ENCODE peak calls at places on chromosome 7, in four cellular contexts. W, A, D and X are unnamed samples.

GRCh38 chr7:1225462-1226154 is 7.1 kb upstream of the UNCX start:
- DNase-seq in A (no peak), D (no peak), W (no peak), X (peak; percentile 52)

GRCh38 chr7:56105508-56105907 is 768 bp downstream of the CHCHD2 start:
- DNase-seq in A (no peak), D (peak; percentile 57), W (no peak), X (no peak)

GRCh38 chr7:494906-495305 is 24.7 kb downstream of the PDGFA start:
- DNase-seq in W (no peak), D (peak; percentile 30), A (no peak), X (peak; percentile 26)

GRCh38 chr7:4683884-4684565 is 1.9 kb downstream of the FOXK1 start:
- DNase-seq in A (peak; percentile 78), D (peak; percentile 51), W (no peak), X (peak; percentile 78)

GRCh38 chr7:129959480-129960332 is 6.9 kb upstream of the UBE2H start:
- DNase-seq in D (no peak), A (no peak), W (no peak), X (no peak)

GRCh38 chr7:22718200-22718711 is 8.7 kb upstream of the IL6 start:
- DNase-seq in A (no peak), W (no peak), D (no peak), X (no peak)

GRCh38 chr7:101077303-101078086 is 7.8 kb upstream of the TRIM56 start:
- DNase-seq in D (peak; percentile 84), A (peak; percentile 70), W (peak; percentile 89), X (peak; percentile 74)

GRCh38 chr7:138097064-138097741 is 20.9 kb downstream of the AKR1D1 start:
- DNase-seq in A (peak; percentile 6), D (no peak), W (no peak), X (no peak)